ENCODE peak calls at places on chromosomes 7 and 10, in five cellular contexts. H is ovary, W is SK-N-SH, L is esophagus muscularis mucosa, S is A549. B is an unnamed sample.

GRCh38 chr7:10237306-10237705 is 736.4 kb upstream of the PHF14 start:
- DNase-seq in W (no peak), H (no peak), S (peak; percentile 2), L (no peak), B (no peak)

GRCh38 chr7:139958599-139959380 is 104.0 kb downstream of the PARP12 start:
- DNase-seq in L (no peak), W (no peak), H (no peak), S (no peak), B (no peak)

GRCh38 chr7:114432627-114433026 is 18.0 kb downstream of the FOXP2 start:
- DNase-seq in L (no peak), W (no peak), H (no peak), S (no peak), B (no peak)

GRCh38 chr10:103578782-103579382 is 85.4 kb downstream of the NEURL1 start:
- DNase-seq in W (no peak), S (peak; percentile 39), L (no peak), H (no peak), B (no peak)

GRCh38 chr7:66741706-66742053 is 1.1 kb downstream of the RABGEF1 start:
- DNase-seq in S (peak; percentile 18), L (no peak), W (no peak), H (peak; percentile 55), B (peak; percentile 73)

GRCh38 chr7:102944241-102944640 is 31.4 kb downstream of the LRRC17 start:
- DNase-seq in H (no peak), L (no peak), W (no peak), S (no peak), B (no peak)

GRCh38 chr7:158975526-158976467 is 119.4 kb downstream of the DYNC2I1 start:
- DNase-seq in W (no peak), L (no peak), H (no peak), S (no peak), B (no peak)

GRCh38 chr7:77327067-77327931 is 88.8 kb downstream of the GSAP start:
- DNase-seq in W (peak; percentile 70), H (no peak), L (peak; percentile 55), S (no peak), B (peak; percentile 84)

GRCh38 chr10:98195132-98195531 is 60.7 kb downstream of the R3HCC1L start:
- DNase-seq in W (no peak), H (no peak), S (no peak), L (no peak), B (no peak)

GRCh38 chr7:132207211-132207610 is 369.1 kb downstream of the PLXNA4 start:
- DNase-seq in L (no peak), H (no peak), W (no peak), S (no peak), B (peak; percentile 37)

GRCh38 chr10:75444781-75445386 is 13.5 kb downstream of the LRMDA start:
- DNase-seq in L (no peak), H (no peak), W (no peak), S (no peak), B (no peak)

GRCh38 chr7:99143853-99144672 is at the start of gene SMURF1:
- DNase-seq in H (peak; percentile 77), L (no peak), W (peak; percentile 97), S (peak; percentile 69), B (peak; percentile 80)

GRCh38 chr10:90842710-90843109 is 15.1 kb downstream of the HTR7 start:
- DNase-seq in W (no peak), H (no peak), L (no peak), S (no peak), B (no peak)

GRCh38 chr10:102814456-102814871 is 22.7 kb downstream of the CYP17A1 start:
- DNase-seq in W (no peak), S (no peak), L (no peak), H (peak; percentile 54), B (no peak)

GRCh38 chr7:47403341-47403866 is 178.5 kb downstream of the TNS3 start:
- DNase-seq in H (peak; percentile 8), W (no peak), S (no peak), L (no peak), B (peak; percentile 24)

GRCh38 chr7:159120540-159120919 is 24.1 kb downstream of the VIPR2 start:
- DNase-seq in H (peak; percentile 10), W (no peak), L (no peak), S (no peak), B (no peak)

GRCh38 chr10:89090760-89091455 is 100.3 kb downstream of the FAS start:
- DNase-seq in L (no peak), S (no peak), H (no peak), W (no peak), B (no peak)

GRCh38 chr7:69932034-69932628 is 333.9 kb downstream of the AUTS2 start:
- DNase-seq in L (no peak), W (peak; percentile 61), S (peak; percentile 35), H (peak; percentile 42), B (no peak)

GRCh38 chr10:8035641-8036520 is 18.6 kb upstream of the GATA3 start:
- DNase-seq in L (no peak), S (no peak), H (no peak), W (no peak), B (no peak)

GRCh38 chr7:15963206-15963605 is 276.7 kb upstream of the MEOX2 start:
- DNase-seq in H (no peak), L (no peak), S (no peak), W (no peak), B (no peak)

GRCh38 chr7:5692845-5693278 is 88.6 kb downstream of the RNF216 start:
- DNase-seq in W (peak; percentile 67), H (no peak), S (peak; percentile 74), L (no peak), B (no peak)

GRCh38 chr10:123272171-123272570 is 118.0 kb downstream of the BUB3 start:
- DNase-seq in L (no peak), W (no peak), H (no peak), S (peak; percentile 8), B (no peak)

GRCh38 chr7:2687881-2688318 is at the start of gene AMZ1:
- DNase-seq in L (no peak), H (no peak), W (peak; percentile 80), S (no peak), B (no peak)

GRCh38 chr7:47979145-47979831 is at the start of gene HUS1:
- DNase-seq in H (peak; percentile 89), W (peak; percentile 98), S (peak; percentile 93), L (peak; percentile 97), B (peak; percentile 97)

GRCh38 chr7:129665013-129665401 is 53.5 kb downstream of the NRF1 start:
- DNase-seq in W (peak; percentile 37), H (peak; percentile 34), S (peak; percentile 83), L (no peak), B (no peak)

GRCh38 chr10:91162050-91162494 is 58.4 kb upstream of the PCGF5 start:
- DNase-seq in L (no peak), S (peak; percentile 28), W (no peak), H (peak; percentile 45), B (no peak)

GRCh38 chr10:536935-537334 is 152.5 kb downstream of the DIP2C start:
- DNase-seq in S (no peak), W (no peak), L (no peak), H (no peak), B (peak; percentile 21)

GRCh38 chr10:117318909-117319308 is 56.3 kb downstream of the PDZD8 start:
- DNase-seq in L (no peak), H (no peak), S (no peak), W (peak; percentile 5), B (no peak)

DNA sequence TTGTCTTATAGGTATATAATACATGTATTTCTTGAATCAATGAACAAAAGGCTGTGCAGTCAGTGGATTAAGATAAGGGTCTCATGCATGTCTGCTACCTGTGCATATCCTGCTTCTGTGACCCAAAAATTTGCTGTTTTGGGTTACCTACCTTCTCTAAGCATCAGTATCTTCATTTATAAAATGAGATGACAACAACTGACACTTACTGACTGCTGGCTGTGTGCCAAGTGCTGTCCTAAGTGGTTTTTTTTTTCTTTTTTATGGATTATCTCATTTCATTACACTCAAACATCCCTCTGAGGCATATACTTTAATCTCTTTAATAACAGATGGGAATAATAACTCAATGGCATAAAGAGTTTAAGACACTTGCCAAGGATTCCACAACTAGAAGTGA is 2.1 kb downstream of the PDK4 start:
- DNase-seq in S (no peak), H (no peak), W (no peak), L (no peak), B (no peak)
- TF ChIP-seq EP300 in S (no peak), H (no peak), W (no peak), L (no peak), B (no peak)

GRCh38 chr10:119762035-119762434 is 36.2 kb downstream of the INPP5F start:
- DNase-seq in S (no peak), H (no peak), L (no peak), W (no peak), B (no peak)
- TF ChIP-seq EP300 in S (no peak), H (no peak), L (no peak), W (no peak), B (no peak)

GRCh38 chr7:134330990-134331389 is 14.3 kb upstream of the SLC35B4 start:
- DNase-seq in L (no peak), W (no peak), H (no peak), S (no peak), B (no peak)

GRCh38 chr7:134331393-134331792 is 14.7 kb upstream of the SLC35B4 start:
- DNase-seq in H (no peak), L (peak; percentile 31), W (no peak), S (no peak), B (no peak)

GRCh38 chr7:134332892-134333291 is 16.2 kb upstream of the SLC35B4 start:
- DNase-seq in S (no peak), H (no peak), L (no peak), W (no peak), B (no peak)

GRCh38 chr7:134334408-134334807 is 17.7 kb upstream of the SLC35B4 start:
- DNase-seq in W (no peak), S (no peak), L (no peak), H (no peak), B (no peak)

DNA sequence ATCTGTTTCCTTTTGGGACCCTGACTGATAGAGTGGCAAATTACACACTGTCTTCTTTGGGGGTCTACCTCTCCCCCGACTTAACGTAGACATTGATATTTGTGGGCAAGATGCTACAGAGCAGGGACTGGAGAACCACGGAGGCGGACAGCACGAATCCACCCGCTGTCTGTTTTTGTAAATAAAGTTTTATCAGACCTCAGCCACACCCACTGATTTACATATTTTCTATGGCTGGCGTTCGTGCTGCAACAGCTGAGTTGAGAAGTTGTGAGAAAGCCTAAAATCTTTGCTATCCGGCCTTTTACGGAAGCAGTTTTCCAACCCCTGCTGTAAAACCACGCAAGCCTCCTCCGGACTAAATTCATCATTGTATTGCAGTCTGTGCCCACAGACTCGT is 17.2 kb upstream of the SLC35B4 start:
- DNase-seq in L (no peak), W (no peak), H (no peak), S (no peak), B (no peak)
- TF ChIP-seq EP300 in L (no peak), W (no peak), H (no peak), S (no peak), B (no peak)

DNA sequence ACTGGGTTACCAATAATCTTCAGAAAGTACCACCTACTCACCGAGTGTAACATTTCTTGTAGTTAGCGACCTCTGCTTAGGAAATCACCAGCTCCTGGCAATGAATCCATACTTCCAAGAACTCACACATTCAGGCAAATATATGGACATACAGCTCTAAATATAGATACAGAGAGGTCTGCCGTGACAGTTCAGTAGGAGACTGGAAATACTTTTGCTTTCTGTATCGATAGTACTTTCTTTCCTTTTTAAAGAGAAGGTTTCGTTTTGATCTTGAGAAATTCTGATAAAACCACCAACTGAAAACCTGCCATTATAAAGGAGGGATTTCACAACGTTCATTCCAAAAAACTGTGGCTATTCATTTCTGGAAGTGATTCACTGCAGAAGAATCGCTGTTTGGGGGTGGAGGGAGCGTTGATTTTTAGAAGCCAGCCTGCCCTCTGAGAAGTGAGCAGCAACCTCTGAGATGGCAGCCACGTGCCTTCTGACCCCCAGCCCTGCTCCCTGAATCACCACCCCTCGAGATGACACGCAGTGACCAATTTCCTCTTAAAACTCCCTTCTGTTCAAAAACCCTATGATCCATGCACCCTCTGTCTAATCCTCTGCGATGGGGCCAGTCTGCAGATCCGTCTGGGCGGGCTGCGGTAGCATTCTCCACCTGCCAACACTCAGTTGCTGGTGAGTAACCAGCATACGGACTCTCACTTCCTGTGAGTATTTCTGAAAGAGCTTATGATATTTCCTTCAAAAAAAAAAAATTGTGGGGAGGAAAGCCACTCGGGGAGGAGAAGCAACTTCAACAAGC is 179.1 kb upstream of the KLF14 start:
- DNase-seq in S (peak; percentile 91), W (no peak), L (no peak), H (peak; percentile 74), B (peak; percentile 86)
- TF ChIP-seq EP300 in S (peak; percentile 91), W (peak; percentile 61), L (peak; percentile 37), H (peak; percentile 31), B (no peak)